ENCODE peak calls at places on chromosome 1, in eight cellular contexts. One of them, this sample, is unnamed.

GRCh38 chr1:64894438-64895196 is 71.7 kb downstream of the JAK1 start:
- DNase-seq in prostate gland: no peak
- DNase-seq in naive thymus-derived CD4-positive, alpha-beta T cell: no peak
- DNase-seq in kidney epithelial cell: no peak
- DNase-seq in lower lobe of right lung: no peak
- DNase-seq in GM23338: no peak
- DNase-seq in cardiac muscle cell: no peak
- DNase-seq in thoracic aorta: no peak
- DNase-seq in this sample: no peak

GRCh38 chr1:200535605-200536004 is 84.9 kb downstream of the KIF14 start:
- DNase-seq in naive thymus-derived CD4-positive, alpha-beta T cell: peak; percentile 16
- DNase-seq in prostate gland: no peak
- DNase-seq in thoracic aorta: no peak
- DNase-seq in lower lobe of right lung: no peak
- DNase-seq in GM23338: peak; percentile 68
- DNase-seq in kidney epithelial cell: no peak
- DNase-seq in cardiac muscle cell: no peak
- DNase-seq in this sample: no peak

GRCh38 chr1:86636898-86637297 is 67.5 kb upstream of the SH3GLB1 start:
- DNase-seq in thoracic aorta: no peak
- DNase-seq in naive thymus-derived CD4-positive, alpha-beta T cell: no peak
- DNase-seq in kidney epithelial cell: no peak
- DNase-seq in cardiac muscle cell: no peak
- DNase-seq in prostate gland: peak; percentile 15
- DNase-seq in GM23338: no peak
- DNase-seq in lower lobe of right lung: no peak
- DNase-seq in this sample: no peak

GRCh38 chr1:51252366-51252765 is 16.3 kb downstream of the RNF11 start:
- DNase-seq in kidney epithelial cell: no peak
- DNase-seq in prostate gland: no peak
- DNase-seq in naive thymus-derived CD4-positive, alpha-beta T cell: no peak
- DNase-seq in cardiac muscle cell: no peak
- DNase-seq in thoracic aorta: no peak
- DNase-seq in GM23338: no peak
- DNase-seq in lower lobe of right lung: no peak
- DNase-seq in this sample: no peak

GRCh38 chr1:1004780-1005697 is 5.1 kb upstream of the HES4 start:
- DNase-seq in kidney epithelial cell: no peak
- DNase-seq in GM23338: no peak
- DNase-seq in prostate gland: no peak
- DNase-seq in cardiac muscle cell: peak; percentile 75
- DNase-seq in lower lobe of right lung: peak; percentile 71
- DNase-seq in naive thymus-derived CD4-positive, alpha-beta T cell: no peak
- DNase-seq in thoracic aorta: no peak
- DNase-seq in this sample: no peak

GRCh38 chr1:87826639-87827345 is 498.1 kb downstream of the LMO4 start:
- DNase-seq in GM23338: no peak
- DNase-seq in naive thymus-derived CD4-positive, alpha-beta T cell: no peak
- DNase-seq in prostate gland: no peak
- DNase-seq in lower lobe of right lung: no peak
- DNase-seq in kidney epithelial cell: no peak
- DNase-seq in cardiac muscle cell: no peak
- DNase-seq in thoracic aorta: no peak
- DNase-seq in this sample: no peak

GRCh38 chr1:234970731-234971476 is 157.7 kb downstream of the TOMM20 start:
- DNase-seq in thoracic aorta: no peak
- DNase-seq in GM23338: peak; percentile 88
- DNase-seq in kidney epithelial cell: no peak
- DNase-seq in naive thymus-derived CD4-positive, alpha-beta T cell: no peak
- DNase-seq in prostate gland: peak; percentile 68
- DNase-seq in lower lobe of right lung: peak; percentile 66
- DNase-seq in cardiac muscle cell: peak; percentile 76
- DNase-seq in this sample: peak; percentile 55

GRCh38 chr1:24872446-24872845 is 57.6 kb downstream of the RUNX3 start:
- DNase-seq in naive thymus-derived CD4-positive, alpha-beta T cell: no peak
- DNase-seq in prostate gland: no peak
- DNase-seq in lower lobe of right lung: peak; percentile 56
- DNase-seq in cardiac muscle cell: no peak
- DNase-seq in thoracic aorta: no peak
- DNase-seq in GM23338: no peak
- DNase-seq in kidney epithelial cell: no peak
- DNase-seq in this sample: no peak

GRCh38 chr1:57017717-57018116 is 51.9 kb upstream of the C8B start:
- DNase-seq in prostate gland: no peak
- DNase-seq in thoracic aorta: no peak
- DNase-seq in GM23338: peak; percentile 68
- DNase-seq in naive thymus-derived CD4-positive, alpha-beta T cell: no peak
- DNase-seq in lower lobe of right lung: no peak
- DNase-seq in cardiac muscle cell: no peak
- DNase-seq in kidney epithelial cell: no peak
- DNase-seq in this sample: no peak

GRCh38 chr1:32180186-32181060 is 948 bp downstream of the TXLNA start:
- DNase-seq in thoracic aorta: no peak
- DNase-seq in cardiac muscle cell: peak; percentile 50
- DNase-seq in lower lobe of right lung: peak; percentile 73
- DNase-seq in prostate gland: peak; percentile 31
- DNase-seq in kidney epithelial cell: no peak
- DNase-seq in GM23338: peak; percentile 70
- DNase-seq in naive thymus-derived CD4-positive, alpha-beta T cell: peak; percentile 26
- DNase-seq in this sample: peak; percentile 4

GRCh38 chr1:209756608-209757445 is 974 bp downstream of the TRAF3IP3 start:
- DNase-seq in naive thymus-derived CD4-positive, alpha-beta T cell: peak; percentile 45
- DNase-seq in cardiac muscle cell: no peak
- DNase-seq in GM23338: no peak
- DNase-seq in prostate gland: no peak
- DNase-seq in lower lobe of right lung: peak; percentile 58
- DNase-seq in kidney epithelial cell: no peak
- DNase-seq in thoracic aorta: no peak
- DNase-seq in this sample: no peak

GRCh38 chr1:119787776-119788175 is 19.1 kb upstream of the HMGCS2 start:
- DNase-seq in thoracic aorta: no peak
- DNase-seq in prostate gland: no peak
- DNase-seq in GM23338: no peak
- DNase-seq in naive thymus-derived CD4-positive, alpha-beta T cell: no peak
- DNase-seq in lower lobe of right lung: no peak
- DNase-seq in cardiac muscle cell: no peak
- DNase-seq in kidney epithelial cell: no peak
- DNase-seq in this sample: no peak

GRCh38 chr1:175287377-175287776 is 94.8 kb upstream of the KIAA0040 start:
- DNase-seq in GM23338: peak; percentile 30
- DNase-seq in naive thymus-derived CD4-positive, alpha-beta T cell: no peak
- DNase-seq in kidney epithelial cell: no peak
- DNase-seq in lower lobe of right lung: no peak
- DNase-seq in prostate gland: no peak
- DNase-seq in cardiac muscle cell: no peak
- DNase-seq in thoracic aorta: no peak
- DNase-seq in this sample: no peak

GRCh38 chr1:221994274-221994698 is 252.4 kb upstream of the DUSP10 start:
- DNase-seq in naive thymus-derived CD4-positive, alpha-beta T cell: no peak
- DNase-seq in prostate gland: no peak
- DNase-seq in thoracic aorta: no peak
- DNase-seq in lower lobe of right lung: no peak
- DNase-seq in GM23338: no peak
- DNase-seq in cardiac muscle cell: no peak
- DNase-seq in kidney epithelial cell: no peak
- DNase-seq in this sample: no peak

GRCh38 chr1:64478594-64479248 is 8.8 kb downstream of the CACHD1 start:
- DNase-seq in kidney epithelial cell: no peak
- DNase-seq in lower lobe of right lung: no peak
- DNase-seq in thoracic aorta: no peak
- DNase-seq in prostate gland: no peak
- DNase-seq in GM23338: no peak
- DNase-seq in cardiac muscle cell: no peak
- DNase-seq in naive thymus-derived CD4-positive, alpha-beta T cell: no peak
- DNase-seq in this sample: no peak

GRCh38 chr1:204723131-204723787 is 37.7 kb upstream of the LRRN2 start:
- DNase-seq in GM23338: no peak
- DNase-seq in lower lobe of right lung: no peak
- DNase-seq in thoracic aorta: no peak
- DNase-seq in cardiac muscle cell: no peak
- DNase-seq in kidney epithelial cell: no peak
- DNase-seq in prostate gland: no peak
- DNase-seq in naive thymus-derived CD4-positive, alpha-beta T cell: no peak
- DNase-seq in this sample: no peak

GRCh38 chr1:241266121-241266520 is 90.9 kb downstream of the RGS7 start:
- DNase-seq in prostate gland: no peak
- DNase-seq in kidney epithelial cell: no peak
- DNase-seq in cardiac muscle cell: no peak
- DNase-seq in GM23338: no peak
- DNase-seq in lower lobe of right lung: no peak
- DNase-seq in thoracic aorta: no peak
- DNase-seq in naive thymus-derived CD4-positive, alpha-beta T cell: no peak
- DNase-seq in this sample: no peak

GRCh38 chr1:162840256-162840839 is 20.6 kb downstream of the CCDC190 start:
- DNase-seq in naive thymus-derived CD4-positive, alpha-beta T cell: no peak
- DNase-seq in GM23338: peak; percentile 46
- DNase-seq in prostate gland: no peak
- DNase-seq in thoracic aorta: no peak
- DNase-seq in kidney epithelial cell: no peak
- DNase-seq in lower lobe of right lung: no peak
- DNase-seq in cardiac muscle cell: no peak
- DNase-seq in this sample: no peak

GRCh38 chr1:215004121-215004837 is 78.3 kb upstream of the KCNK2 start:
- DNase-seq in thoracic aorta: no peak
- DNase-seq in naive thymus-derived CD4-positive, alpha-beta T cell: no peak
- DNase-seq in lower lobe of right lung: no peak
- DNase-seq in prostate gland: no peak
- DNase-seq in kidney epithelial cell: no peak
- DNase-seq in cardiac muscle cell: no peak
- DNase-seq in GM23338: no peak
- DNase-seq in this sample: no peak

GRCh38 chr1:15323351-15323988 is 76.4 kb downstream of the FHAD1 start:
- DNase-seq in naive thymus-derived CD4-positive, alpha-beta T cell: peak; percentile 70
- DNase-seq in prostate gland: peak; percentile 75
- DNase-seq in kidney epithelial cell: no peak
- DNase-seq in lower lobe of right lung: peak; percentile 78
- DNase-seq in thoracic aorta: peak; percentile 38
- DNase-seq in cardiac muscle cell: peak; percentile 82
- DNase-seq in GM23338: peak; percentile 83
- DNase-seq in this sample: peak; percentile 59

GRCh38 chr1:15325375-15326085 is 78.5 kb downstream of the FHAD1 start:
- DNase-seq in kidney epithelial cell: no peak
- DNase-seq in thoracic aorta: no peak
- DNase-seq in cardiac muscle cell: no peak
- DNase-seq in prostate gland: no peak
- DNase-seq in lower lobe of right lung: no peak
- DNase-seq in naive thymus-derived CD4-positive, alpha-beta T cell: no peak
- DNase-seq in GM23338: peak; percentile 37
- DNase-seq in this sample: no peak

GRCh38 chr1:15326691-15327530 is 79.9 kb downstream of the FHAD1 start:
- DNase-seq in naive thymus-derived CD4-positive, alpha-beta T cell: no peak
- DNase-seq in thoracic aorta: no peak
- DNase-seq in kidney epithelial cell: no peak
- DNase-seq in prostate gland: no peak
- DNase-seq in cardiac muscle cell: no peak
- DNase-seq in GM23338: no peak
- DNase-seq in lower lobe of right lung: no peak
- DNase-seq in this sample: no peak

GRCh38 chr1:15323989-15324866 is 77.2 kb downstream of the FHAD1 start:
- DNase-seq in cardiac muscle cell: no peak
- DNase-seq in GM23338: peak; percentile 25
- DNase-seq in prostate gland: no peak
- DNase-seq in kidney epithelial cell: no peak
- DNase-seq in naive thymus-derived CD4-positive, alpha-beta T cell: no peak
- DNase-seq in thoracic aorta: no peak
- DNase-seq in lower lobe of right lung: no peak
- DNase-seq in this sample: no peak

GRCh38 chr1:15324867-15325335 is 77.9 kb downstream of the FHAD1 start:
- DNase-seq in kidney epithelial cell: no peak
- DNase-seq in naive thymus-derived CD4-positive, alpha-beta T cell: no peak
- DNase-seq in thoracic aorta: no peak
- DNase-seq in prostate gland: no peak
- DNase-seq in lower lobe of right lung: no peak
- DNase-seq in cardiac muscle cell: no peak
- DNase-seq in GM23338: no peak
- DNase-seq in this sample: no peak
- H3K27me3 ChIP-seq in kidney epithelial cell: no peaks in the 10 kb centered on the region
- H3K27me3 ChIP-seq in naive thymus-derived CD4-positive, alpha-beta T cell: no peaks in the 10 kb centered on the region
- H3K27me3 ChIP-seq in thoracic aorta: no peaks in the 10 kb centered on the region
- H3K27me3 ChIP-seq in prostate gland: no peaks in the 10 kb centered on the region
- H3K27me3 ChIP-seq in lower lobe of right lung: no peaks in the 10 kb centered on the region
- H3K27me3 ChIP-seq in cardiac muscle cell: no peaks in the 10 kb centered on the region
- H3K27me3 ChIP-seq in GM23338: no peaks in the 10 kb centered on the region
- H3K27me3 ChIP-seq in this sample: no peaks in the 10 kb centered on the region

GRCh38 chr1:152479792-152480595 is 30.6 kb upstream of the LCE5A start:
- DNase-seq in naive thymus-derived CD4-positive, alpha-beta T cell: peak; percentile 22
- DNase-seq in lower lobe of right lung: peak; percentile 60
- DNase-seq in GM23338: peak; percentile 83
- DNase-seq in kidney epithelial cell: no peak
- DNase-seq in prostate gland: no peak
- DNase-seq in cardiac muscle cell: no peak
- DNase-seq in thoracic aorta: no peak
- DNase-seq in this sample: peak; percentile 87
- H3K4me3 ChIP-seq in naive thymus-derived CD4-positive, alpha-beta T cell: no peak overlapping the region
- H3K4me3 ChIP-seq in lower lobe of right lung: no peak overlapping the region
- H3K4me3 ChIP-seq in GM23338: no peak overlapping the region
- H3K4me3 ChIP-seq in kidney epithelial cell: no peak overlapping the region
- H3K4me3 ChIP-seq in prostate gland: no peak overlapping the region
- H3K4me3 ChIP-seq in cardiac muscle cell: no peak overlapping the region
- H3K4me3 ChIP-seq in thoracic aorta: no peak overlapping the region
- H3K4me3 ChIP-seq in this sample: no peak overlapping the region

GRCh38 chr1:14740016-14740415 is 141.5 kb downstream of the KAZN start:
- DNase-seq in naive thymus-derived CD4-positive, alpha-beta T cell: no peak
- DNase-seq in prostate gland: no peak
- DNase-seq in cardiac muscle cell: no peak
- DNase-seq in lower lobe of right lung: no peak
- DNase-seq in kidney epithelial cell: no peak
- DNase-seq in thoracic aorta: no peak
- DNase-seq in GM23338: no peak
- DNase-seq in this sample: no peak
- H3K27me3 ChIP-seq in naive thymus-derived CD4-positive, alpha-beta T cell: no peaks in the 10 kb centered on the region
- H3K27me3 ChIP-seq in prostate gland: peaks cover 4% of the 10 kb centered on the region
- H3K27me3 ChIP-seq in cardiac muscle cell: no peaks in the 10 kb centered on the region
- H3K27me3 ChIP-seq in lower lobe of right lung: peaks cover 9% of the 10 kb centered on the region
- H3K27me3 ChIP-seq in kidney epithelial cell: no peaks in the 10 kb centered on the region
- H3K27me3 ChIP-seq in thoracic aorta: no peaks in the 10 kb centered on the region
- H3K27me3 ChIP-seq in GM23338: peaks cover 13% of the 10 kb centered on the region
- H3K27me3 ChIP-seq in this sample: no peaks in the 10 kb centered on the region

GRCh38 chr1:16149146-16149545 is 6.7 kb downstream of the EPHA2 start:
- DNase-seq in GM23338: no peak
- DNase-seq in naive thymus-derived CD4-positive, alpha-beta T cell: no peak
- DNase-seq in kidney epithelial cell: no peak
- DNase-seq in prostate gland: no peak
- DNase-seq in lower lobe of right lung: no peak
- DNase-seq in cardiac muscle cell: no peak
- DNase-seq in thoracic aorta: no peak
- DNase-seq in this sample: no peak

GRCh38 chr1:16146888-16147614 is 8.8 kb downstream of the EPHA2 start:
- DNase-seq in GM23338: no peak
- DNase-seq in naive thymus-derived CD4-positive, alpha-beta T cell: no peak
- DNase-seq in lower lobe of right lung: no peak
- DNase-seq in thoracic aorta: no peak
- DNase-seq in cardiac muscle cell: peak; percentile 45
- DNase-seq in prostate gland: no peak
- DNase-seq in kidney epithelial cell: no peak
- DNase-seq in this sample: no peak

GRCh38 chr1:16149702-16150488 is 6.0 kb downstream of the EPHA2 start:
- DNase-seq in GM23338: no peak
- DNase-seq in naive thymus-derived CD4-positive, alpha-beta T cell: no peak
- DNase-seq in prostate gland: no peak
- DNase-seq in cardiac muscle cell: no peak
- DNase-seq in kidney epithelial cell: no peak
- DNase-seq in thoracic aorta: no peak
- DNase-seq in lower lobe of right lung: no peak
- DNase-seq in this sample: no peak

GRCh38 chr1:16147615-16147926 is 8.3 kb downstream of the EPHA2 start:
- DNase-seq in lower lobe of right lung: no peak
- DNase-seq in thoracic aorta: no peak
- DNase-seq in GM23338: no peak
- DNase-seq in kidney epithelial cell: no peak
- DNase-seq in prostate gland: no peak
- DNase-seq in naive thymus-derived CD4-positive, alpha-beta T cell: no peak
- DNase-seq in cardiac muscle cell: no peak
- DNase-seq in this sample: no peak

GRCh38 chr1:16148329-16149092 is 7.4 kb downstream of the EPHA2 start:
- DNase-seq in kidney epithelial cell: no peak
- DNase-seq in cardiac muscle cell: no peak
- DNase-seq in GM23338: no peak
- DNase-seq in prostate gland: no peak
- DNase-seq in lower lobe of right lung: no peak
- DNase-seq in naive thymus-derived CD4-positive, alpha-beta T cell: no peak
- DNase-seq in thoracic aorta: no peak
- DNase-seq in this sample: no peak
- H3K4me3 ChIP-seq in kidney epithelial cell: no peak overlapping the region
- H3K4me3 ChIP-seq in cardiac muscle cell: no peak overlapping the region
- H3K4me3 ChIP-seq in GM23338: no peak overlapping the region
- H3K4me3 ChIP-seq in prostate gland: no peak overlapping the region
- H3K4me3 ChIP-seq in lower lobe of right lung: no peak overlapping the region
- H3K4me3 ChIP-seq in naive thymus-derived CD4-positive, alpha-beta T cell: no peak overlapping the region
- H3K4me3 ChIP-seq in thoracic aorta: no peak overlapping the region
- H3K4me3 ChIP-seq in this sample: no peak overlapping the region